ENCODE peak calls at places on chromosomes 1 and 21, in five cellular contexts. H is heart right ventricle, D is OCI-LY7, F is hepatocyte, S is mesendoderm. K is an unnamed sample.

GRCh38 chr1:1890506-1891348 is at the start of gene GNB1:
- DNase-seq in S (peak; percentile 92), D (peak; percentile 96), H (peak; percentile 87), F (peak; percentile 96), K (peak; percentile 89)

GRCh38 chr1:67342002-67342890 is 34.6 kb downstream of the IL12RB2 start:
- DNase-seq in D (no peak), H (no peak), S (peak; percentile 23), F (no peak), K (no peak)

GRCh38 chr1:33655496-33655895 is 183.1 kb downstream of the ZSCAN20 start:
- DNase-seq in D (no peak), F (no peak), S (no peak), H (peak; percentile 36), K (no peak)

GRCh38 chr1:31952825-31953220 is 14.7 kb upstream of the PTP4A2 start:
- DNase-seq in F (no peak), D (no peak), S (no peak), H (no peak), K (no peak)

GRCh38 chr1:75615664-75616435 is 4.9 kb upstream of the SLC44A5 start:
- DNase-seq in D (no peak), S (peak; percentile 51), H (peak; percentile 7), F (peak; percentile 78), K (peak; percentile 43)

GRCh38 chr1:20119351-20119750 is at the start of gene PLA2G2D:
- DNase-seq in H (no peak), S (no peak), D (peak; percentile 63), F (no peak), K (no peak)

GRCh38 chr1:42096565-42096964 is 56.6 kb upstream of the GUCA2B start:
- DNase-seq in F (no peak), S (no peak), H (no peak), D (no peak), K (no peak)

GRCh38 chr1:109274533-109275476 is 8.1 kb downstream of the PSRC1 start:
- DNase-seq in F (peak; percentile 83), H (no peak), S (peak; percentile 72), D (no peak), K (peak; percentile 67)

GRCh38 chr1:187763976-187764375 is 935.2 kb downstream of the PLA2G4A start:
- DNase-seq in H (no peak), F (no peak), S (no peak), D (no peak), K (no peak)

GRCh38 chr1:17212487-17213121 is 7.7 kb downstream of the PADI1 start:
- DNase-seq in F (peak; percentile 88), S (peak; percentile 49), H (no peak), D (no peak), K (peak; percentile 95)

GRCh38 chr1:245578306-245578705 is 423.5 kb downstream of the KIF26B start:
- DNase-seq in D (no peak), S (no peak), F (no peak), H (no peak), K (peak; percentile 96)

GRCh38 chr1:50750021-50750619 is 209.9 kb downstream of the FAF1 start:
- DNase-seq in F (peak; percentile 13), D (peak; percentile 35), H (no peak), S (peak; percentile 24), K (peak; percentile 22)

GRCh38 chr1:73778511-73778910 is 419.5 kb downstream of the LRRIQ3 start:
- DNase-seq in S (no peak), F (no peak), H (no peak), D (no peak), K (no peak)

GRCh38 chr1:191977874-191978273 is 180.4 kb upstream of the RGS18 start:
- DNase-seq in H (no peak), D (no peak), S (no peak), F (no peak), K (no peak)

GRCh38 chr1:160993544-160993943 is 27.4 kb downstream of the F11R start:
- DNase-seq in F (peak; percentile 57), H (no peak), S (no peak), D (peak; percentile 50), K (peak; percentile 9)

GRCh38 chr21:44304846-44305245 is 5.0 kb downstream of the PFKL start:
- DNase-seq in F (peak; percentile 82), H (no peak), S (peak; percentile 55), D (peak; percentile 72), K (peak; percentile 67)

GRCh38 chr1:17090844-17091243 is 28.4 kb downstream of the PADI2 start:
- DNase-seq in D (no peak), S (peak; percentile 90), H (no peak), F (no peak), K (no peak)

GRCh38 chr21:17818158-17819113 is 720 bp downstream of the C21orf91 start:
- DNase-seq in H (peak; percentile 22), D (peak; percentile 78), F (peak; percentile 62), S (peak; percentile 73), K (peak; percentile 60)

GRCh38 chr1:165842363-165843129 is 15.1 kb downstream of the UCK2 start:
- DNase-seq in S (peak; percentile 91), F (no peak), D (peak; percentile 63), H (peak; percentile 29), K (no peak)

GRCh38 chr1:212141404-212141803 is 105.9 kb downstream of the DTL start:
- DNase-seq in D (no peak), S (no peak), H (no peak), F (no peak), K (no peak)

GRCh38 chr1:206560021-206560716 is 52.1 kb downstream of the EIF2D start:
- DNase-seq in H (peak; percentile 44), F (peak; percentile 70), D (no peak), S (no peak), K (no peak)

GRCh38 chr1:151638812-151639211 is 27.0 kb downstream of the SNX27 start:
- DNase-seq in F (no peak), S (peak; percentile 76), H (no peak), D (no peak), K (no peak)

GRCh38 chr1:241639040-241639652 is 1.0 kb downstream of the CHML start:
- DNase-seq in D (peak; percentile 44), F (no peak), H (no peak), S (no peak), K (no peak)

GRCh38 chr1:203911806-203912205 is 50.4 kb downstream of the SNRPE start:
- DNase-seq in H (no peak), S (no peak), D (no peak), F (no peak), K (no peak)

GRCh38 chr1:173205146-173206051 is 1.7 kb downstream of the TNFSF4 start:
- DNase-seq in D (no peak), S (no peak), F (peak; percentile 51), H (no peak), K (no peak)

GRCh38 chr1:201894343-201895119 is 5.8 kb downstream of the SHISA4 start:
- DNase-seq in H (no peak), F (no peak), D (no peak), S (no peak), K (no peak)

GRCh38 chr1:159867322-159868064 is 5.0 kb upstream of the VSIG8 start:
- DNase-seq in D (no peak), F (peak; percentile 68), S (peak; percentile 59), H (no peak), K (no peak)

GRCh38 chr1:21896652-21897532 is 40.2 kb downstream of the HSPG2 start:
- DNase-seq in H (peak; percentile 86), F (peak; percentile 63), S (peak; percentile 75), D (no peak), K (peak; percentile 46)

DNA sequence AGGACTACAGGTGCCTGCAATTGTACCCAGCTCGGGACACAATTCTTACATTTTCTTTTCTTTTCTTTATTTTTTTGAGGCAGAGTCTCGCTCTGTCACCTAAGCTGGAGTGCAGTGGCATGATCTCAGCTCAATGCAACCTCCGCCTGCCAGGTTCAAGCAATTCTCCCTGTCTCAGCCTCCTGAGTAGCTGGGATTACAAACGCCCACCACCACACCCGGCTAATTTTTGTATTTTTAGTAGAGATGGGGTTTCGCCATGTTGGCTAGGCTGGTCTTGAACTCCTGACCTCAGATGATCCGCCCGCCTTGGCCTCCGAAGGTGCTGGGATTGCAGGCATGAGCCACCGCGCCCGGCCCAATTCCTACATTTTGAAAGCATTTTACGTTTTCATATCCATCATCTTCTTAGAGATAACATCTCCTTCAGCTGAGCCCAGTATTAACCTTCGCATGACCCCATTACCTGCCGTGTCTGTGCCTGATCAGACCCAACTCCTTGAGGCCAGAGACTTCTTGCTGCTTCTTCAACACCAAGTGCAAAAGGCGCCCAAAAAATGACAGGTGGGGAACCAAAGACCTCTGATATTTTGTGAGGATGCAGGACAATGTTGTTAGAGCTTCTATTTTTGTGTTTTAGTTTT is 2.8 kb upstream of the ADAMTSL4 start:
- DNase-seq in S (no peak), H (no peak), F (no peak), D (no peak), K (no peak)
- H3K4me1 ChIP-seq in S (no peaks in the 10 kb centered on the region), H (peaks cover 37% of the 10 kb centered on the region), F (peaks cover 14% of the 10 kb centered on the region), D (peaks cover 9% of the 10 kb centered on the region), K (peaks cover 9% of the 10 kb centered on the region)

DNA sequence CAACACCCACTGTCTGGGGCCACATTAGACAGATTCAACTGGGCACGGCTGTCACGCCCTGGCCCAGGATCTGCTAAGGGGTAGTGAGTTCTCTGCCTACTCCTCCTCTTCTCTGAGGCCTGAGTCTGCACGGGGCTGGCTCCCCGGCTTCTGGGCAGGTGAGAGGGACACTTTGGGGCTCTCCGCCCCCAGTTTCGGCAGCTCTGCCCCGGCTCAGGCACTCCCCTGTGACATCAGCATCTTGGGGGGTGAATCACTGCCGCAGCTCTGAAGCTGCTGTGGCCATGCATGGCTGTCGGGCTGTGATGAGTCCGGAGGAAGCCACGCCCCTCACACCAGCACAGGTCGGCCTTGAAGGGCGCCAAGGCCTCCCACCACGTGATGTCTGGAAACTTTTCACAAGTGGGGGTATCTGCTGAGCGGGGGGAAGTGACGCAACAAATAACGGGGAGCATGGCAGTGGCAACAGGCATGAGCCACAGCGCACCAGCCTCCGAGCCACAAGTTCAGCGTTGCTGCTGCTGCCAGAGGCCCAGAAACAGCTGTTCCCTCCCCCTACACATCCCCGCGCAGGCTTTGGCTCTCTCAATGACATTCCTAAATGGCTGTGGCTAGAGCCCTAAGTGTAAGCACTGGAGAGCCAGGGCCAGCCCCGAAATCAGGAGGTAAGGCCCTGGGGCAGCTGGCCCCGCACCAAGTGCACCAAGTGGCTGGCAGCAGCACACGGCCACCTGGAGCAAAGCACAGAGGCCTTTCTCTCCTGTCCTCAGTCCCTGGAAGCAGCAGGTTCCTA is 26.3 kb downstream of the ZBTB17 start:
- DNase-seq in F (peak; percentile 89), H (peak; percentile 83), S (peak; percentile 87), D (peak; percentile 60), K (peak; percentile 99)
- H3K4me3 ChIP-seq in F (no peak overlapping the region), H (no peak overlapping the region), S (no peak overlapping the region), D (no peak overlapping the region), K (peak overlapping the region; percentile 42)

GRCh38 chr1:198889102-198889501 is 250.3 kb downstream of the PTPRC start:
- DNase-seq in F (no peak), S (no peak), D (no peak), H (no peak), K (no peak)

GRCh38 chr1:198892065-198892464 is 253.2 kb downstream of the PTPRC start:
- DNase-seq in H (no peak), S (peak; percentile 33), D (no peak), F (no peak), K (peak; percentile 79)

GRCh38 chr1:198888379-198888778 is 249.5 kb downstream of the PTPRC start:
- DNase-seq in H (no peak), F (no peak), D (no peak), S (no peak), K (no peak)

GRCh38 chr1:198889732-198890131 is 250.9 kb downstream of the PTPRC start:
- DNase-seq in D (no peak), S (no peak), H (no peak), F (no peak), K (no peak)

GRCh38 chr1:198890531-198890930 is 251.7 kb downstream of the PTPRC start:
- DNase-seq in S (no peak), F (no peak), H (no peak), D (no peak), K (no peak)
- H3K4me1 ChIP-seq in S (no peaks in the 10 kb centered on the region), F (peaks cover 3% of the 10 kb centered on the region), H (peaks cover 14% of the 10 kb centered on the region), D (no peaks in the 10 kb centered on the region), K (peaks cover 33% of the 10 kb centered on the region)

GRCh38 chr1:98315309-98315708 is 346.2 kb upstream of the SNX7 start:
- DNase-seq in S (no peak), F (no peak), D (no peak), H (no peak), K (no peak)
- H3K4me3 ChIP-seq in S (no peak overlapping the region), F (no peak overlapping the region), D (no peak overlapping the region), H (no peak overlapping the region), K (no peak overlapping the region)

K was measured in SJCRH30.